ENCODE peak calls at places on chromosomes 6 and 20, in ten cellular contexts. R, J, Y, L, I, Q, P, B, A and O are unnamed samples.

GRCh38 chr6:142943746-142944125 is 1.2 kb downstream of the HIVEP2 start:
- DNase-seq in R (no peak), J (no peak), Y (no peak), L (peak; percentile 80), I (no peak), Q (peak; percentile 29), P (no peak), B (no peak), A (no peak), O (no peak)

GRCh38 chr20:36498386-36499179 is 42.7 kb upstream of the MYL9 start:
- DNase-seq in R (peak; percentile 70), J (no peak), Y (no peak), L (no peak), I (no peak), Q (no peak), P (no peak), B (no peak), A (no peak), O (no peak)

GRCh38 chr6:147033267-147033666 is 170.9 kb upstream of the STXBP5 start:
- DNase-seq in R (no peak), J (no peak), Y (no peak), L (no peak), I (no peak), Q (no peak), P (no peak), B (peak; percentile 34), A (no peak), O (peak; percentile 2)

GRCh38 chr20:46353506-46354206 is 45.4 kb upstream of the CDH22 start:
- DNase-seq in R (no peak), J (no peak), Y (no peak), L (no peak), I (no peak), Q (no peak), P (no peak), B (no peak), A (peak; percentile 18), O (no peak)

GRCh38 chr20:49853640-49854039 is 41.0 kb downstream of the SLC9A8 start:
- DNase-seq in R (no peak), J (no peak), Y (peak; percentile 89), L (no peak), I (no peak), Q (no peak), P (peak; percentile 45), B (peak; percentile 69), A (no peak), O (peak; percentile 30)

GRCh38 chr20:14481863-14482262 is 144.5 kb upstream of the FLRT3 start:
- DNase-seq in R (no peak), J (no peak), Y (no peak), L (no peak), I (no peak), Q (no peak), P (peak; percentile 14), B (no peak), A (no peak), O (no peak)

GRCh38 chr6:111764238-111765182 is 108.7 kb downstream of the FYN start:
- DNase-seq in R (no peak), J (no peak), Y (no peak), L (no peak), I (no peak), Q (no peak), P (no peak), B (no peak), A (no peak), O (no peak)

GRCh38 chr6:127520061-127520460 is 926 bp upstream of the MTCL3 start:
- DNase-seq in R (no peak), J (no peak), Y (no peak), L (peak; percentile 17), I (no peak), Q (no peak), P (no peak), B (no peak), A (no peak), O (no peak)

GRCh38 chr6:28648878-28649375 is 123.2 kb downstream of the GPX5 start:
- DNase-seq in R (no peak), J (no peak), Y (no peak), L (no peak), I (no peak), Q (no peak), P (no peak), B (no peak), A (no peak), O (no peak)

GRCh38 chr6:17167327-17167979 is 65.6 kb downstream of the STMND1 start:
- DNase-seq in R (peak; percentile 48), J (no peak), Y (no peak), L (no peak), I (no peak), Q (no peak), P (no peak), B (peak; percentile 43), A (peak; percentile 47), O (peak; percentile 52)

GRCh38 chr6:75268121-75268987 is 16.2 kb downstream of the TMEM30A start:
- DNase-seq in R (no peak), J (no peak), Y (no peak), L (no peak), I (no peak), Q (no peak), P (no peak), B (no peak), A (no peak), O (no peak)

GRCh38 chr6:135532559-135532958 is 35.0 kb upstream of the AHI1 start:
- DNase-seq in R (no peak), J (no peak), Y (no peak), L (no peak), I (no peak), Q (no peak), P (no peak), B (no peak), A (no peak), O (no peak)

GRCh38 chr6:135534773-135535380 is 37.3 kb upstream of the AHI1 start:
- DNase-seq in R (no peak), J (no peak), Y (no peak), L (no peak), I (no peak), Q (no peak), P (no peak), B (no peak), A (no peak), O (no peak)

GRCh38 chr6:135531954-135532490 is 34.5 kb upstream of the AHI1 start:
- DNase-seq in R (no peak), J (no peak), Y (no peak), L (no peak), I (no peak), Q (no peak), P (no peak), B (no peak), A (no peak), O (no peak)

GRCh38 chr6:135537782-135538301 is 40.3 kb upstream of the AHI1 start:
- DNase-seq in R (no peak), J (no peak), Y (no peak), L (no peak), I (no peak), Q (no peak), P (peak; percentile 49), B (peak; percentile 68), A (no peak), O (no peak)

DNA sequence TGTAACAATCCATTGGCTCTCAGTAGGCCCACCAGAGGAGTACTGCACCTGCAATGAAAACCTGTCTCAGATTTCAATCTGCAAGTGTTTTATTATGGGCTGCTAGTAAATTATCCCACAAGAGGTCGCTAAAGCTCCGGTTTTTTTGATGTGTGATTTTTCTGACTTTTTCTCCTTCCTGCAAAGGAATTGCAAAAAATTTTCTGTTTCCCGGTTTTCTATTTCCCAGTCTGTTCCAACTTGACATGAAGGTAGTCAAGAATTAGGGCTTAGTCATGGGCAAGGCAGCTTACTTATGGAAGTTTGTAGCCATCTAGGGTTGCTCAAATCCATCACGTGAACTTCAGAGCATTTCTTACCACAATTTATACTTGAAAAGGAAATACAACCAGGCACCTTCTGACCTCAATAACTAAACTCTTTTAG is 38.5 kb upstream of the AHI1 start:
- DNase-seq in R (no peak), J (no peak), Y (no peak), L (peak; percentile 52), I (no peak), Q (no peak), P (peak; percentile 81), B (peak; percentile 87), A (no peak), O (peak; percentile 12)
- TF ChIP-seq CTCF in R (peak; percentile 80), J (peak; percentile 76), Y (peak; percentile 58), L (peak; percentile 66), I (peak; percentile 53), Q (no peak), P (peak; percentile 68), B (peak; percentile 89), A (peak; percentile 66), O (peak; percentile 80)

DNA sequence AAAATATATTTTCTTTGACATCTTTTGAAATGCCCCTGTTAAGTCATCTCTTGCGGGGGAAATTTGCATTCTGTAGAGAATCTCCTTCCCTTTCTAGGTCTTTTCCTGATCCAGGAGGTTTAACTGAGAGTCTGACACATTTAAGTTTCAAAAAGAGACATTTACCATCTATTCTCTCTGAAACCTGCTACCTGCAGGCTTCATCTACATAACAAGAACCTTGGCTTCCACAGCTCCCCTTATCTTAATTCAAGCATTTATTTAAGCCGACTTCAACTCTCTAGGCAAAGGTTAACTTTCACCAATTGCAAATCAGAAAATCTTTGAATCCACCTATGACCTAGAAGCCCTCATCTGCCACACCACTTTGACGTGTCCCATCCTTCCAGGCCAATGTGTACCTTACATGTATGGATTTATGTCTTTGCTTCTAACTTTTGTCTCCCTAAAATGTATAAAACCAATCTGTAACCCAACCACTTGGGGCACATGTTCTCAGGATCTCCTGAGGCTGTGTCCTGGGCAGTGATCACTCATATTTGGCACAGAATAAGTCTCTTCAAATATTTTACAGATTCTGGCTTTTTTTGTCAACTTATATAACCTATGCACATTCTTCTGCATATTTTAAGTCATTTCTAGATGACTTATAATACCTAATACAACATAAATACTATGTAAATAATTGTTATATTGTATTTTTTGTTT is 666.7 kb downstream of the UTRN start:
- DNase-seq in R (no peak), J (no peak), Y (no peak), L (no peak), I (no peak), Q (no peak), P (no peak), B (no peak), A (no peak), O (no peak)
- TF ChIP-seq CTCF in R (no peak), J (no peak), Y (no peak), L (no peak), I (no peak), Q (no peak), P (no peak), B (peak; percentile 18), A (no peak), O (no peak)

GRCh38 chr20:5908981-5909380 is 41.4 kb downstream of the TRMT6 start:
- DNase-seq in R (no peak), J (no peak), Y (no peak), L (no peak), I (no peak), Q (no peak), P (no peak), B (no peak), A (no peak), O (no peak)
- TF ChIP-seq CTCF in R (no peak), J (no peak), Y (no peak), L (no peak), I (no peak), Q (no peak), P (no peak), B (no peak), A (no peak), O (no peak)

GRCh38 chr20:33647603-33648395 is 14.3 kb upstream of the C20orf144 start:
- DNase-seq in R (peak; percentile 14), J (no peak), Y (no peak), L (no peak), I (no peak), Q (no peak), P (peak; percentile 68), B (peak; percentile 32), A (no peak), O (no peak)
- TF ChIP-seq CTCF in R (no peak), J (no peak), Y (no peak), L (no peak), I (no peak), Q (no peak), P (no peak), B (no peak), A (no peak), O (no peak)